ENCODE peak calls at places on chromosomes 4 and X, in ten cellular contexts. X is upper lobe of left lung, B is tibial nerve, P is HepG2, M is H1, N is ovary, G is sigmoid colon, A is GM12878, D is A549, U is SK-N-SH. I is an unnamed sample.

GRCh38 chrX:67917412-67918010 is 373.7 kb downstream of the AR start:
- DNase-seq in X (no peak), B (no peak), P (no peak), M (no peak), N (no peak), G (no peak), A (no peak), D (no peak), U (no peak), I (no peak)

GRCh38 chr4:37389967-37390580 is 145.5 kb downstream of the NWD2 start:
- DNase-seq in X (no peak), B (no peak), P (peak; percentile 48), M (no peak), N (no peak), G (no peak), A (no peak), D (peak; percentile 2), U (peak; percentile 16), I (peak; percentile 31)

GRCh38 chr4:168319486-168320019 is 1.0 kb upstream of the DDX60 start:
- DNase-seq in X (no peak), B (no peak), P (no peak), M (no peak), N (no peak), G (no peak), A (no peak), D (no peak), U (no peak), I (no peak)

GRCh38 chrX:129979207-129979920 is 3.1 kb upstream of the BCORL1 start:
- DNase-seq in X (no peak), B (no peak), P (no peak), M (peak; percentile 49), N (peak; percentile 35), G (peak; percentile 66), A (no peak), D (no peak), U (no peak), I (peak; percentile 11)

GRCh38 chr4:173509031-173510001 is 20.7 kb downstream of the HAND2 start:
- DNase-seq in X (no peak), B (no peak), P (no peak), M (peak; percentile 65), N (peak; percentile 69), G (peak; percentile 87), A (no peak), D (no peak), U (peak; percentile 58), I (no peak)

GRCh38 chr4:108473163-108473720 is 147.1 kb upstream of the RPL34 start:
- DNase-seq in X (no peak), B (no peak), P (no peak), M (no peak), N (no peak), G (no peak), A (no peak), D (no peak), U (peak; percentile 32), I (no peak)

GRCh38 chr4:2785613-2786012 is 7.3 kb upstream of the SH3BP2 start:
- DNase-seq in X (peak; percentile 32), B (peak; percentile 4), P (no peak), M (no peak), N (no peak), G (peak; percentile 50), A (peak; percentile 48), D (no peak), U (no peak), I (no peak)

GRCh38 chr4:159107203-159107921 is 4.5 kb downstream of the RAPGEF2 start:
- DNase-seq in X (no peak), B (no peak), P (no peak), M (no peak), N (no peak), G (no peak), A (no peak), D (no peak), U (no peak), I (no peak)

GRCh38 chr4:107780665-107781064 is 44.1 kb upstream of the SGMS2 start:
- DNase-seq in X (no peak), B (no peak), P (no peak), M (no peak), N (no peak), G (no peak), A (no peak), D (no peak), U (no peak), I (no peak)

GRCh38 chr4:1008840-1009646 is 2.4 kb upstream of the FGFRL1 start:
- DNase-seq in X (no peak), B (no peak), P (no peak), M (no peak), N (peak; percentile 75), G (peak; percentile 79), A (no peak), D (no peak), U (no peak), I (peak; percentile 53)

DNA sequence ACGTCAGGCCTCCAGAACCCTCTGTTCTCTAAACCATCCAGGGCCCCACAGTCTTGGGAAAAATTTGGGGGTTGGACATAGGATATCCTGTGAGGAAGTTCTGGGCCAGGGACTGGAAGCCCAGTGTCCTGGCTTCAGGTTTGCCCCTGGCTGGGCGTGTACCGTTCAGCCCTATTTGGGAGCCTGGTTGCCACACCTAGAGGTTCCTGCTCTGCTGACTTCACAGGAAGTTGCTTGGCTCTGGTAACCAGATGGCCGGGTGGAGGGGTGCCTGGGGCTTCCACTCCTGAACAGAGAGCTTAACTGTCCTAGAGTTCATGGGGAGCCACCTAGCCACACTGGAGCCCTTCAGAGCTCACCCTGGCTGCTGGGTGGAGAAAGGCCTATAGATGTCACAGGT is 1.1 kb downstream of the TAFAZZIN start:
- DNase-seq in X (peak; percentile 65), B (no peak), P (no peak), M (no peak), N (no peak), G (no peak), A (no peak), D (no peak), U (peak; percentile 57), I (peak; percentile 54)
- TF ChIP-seq EP300 in X (no peak), B (no peak), P (no peak), M (no peak), N (no peak), G (no peak), A (no peak), D (no peak), U (no peak), I (no peak)

DNA sequence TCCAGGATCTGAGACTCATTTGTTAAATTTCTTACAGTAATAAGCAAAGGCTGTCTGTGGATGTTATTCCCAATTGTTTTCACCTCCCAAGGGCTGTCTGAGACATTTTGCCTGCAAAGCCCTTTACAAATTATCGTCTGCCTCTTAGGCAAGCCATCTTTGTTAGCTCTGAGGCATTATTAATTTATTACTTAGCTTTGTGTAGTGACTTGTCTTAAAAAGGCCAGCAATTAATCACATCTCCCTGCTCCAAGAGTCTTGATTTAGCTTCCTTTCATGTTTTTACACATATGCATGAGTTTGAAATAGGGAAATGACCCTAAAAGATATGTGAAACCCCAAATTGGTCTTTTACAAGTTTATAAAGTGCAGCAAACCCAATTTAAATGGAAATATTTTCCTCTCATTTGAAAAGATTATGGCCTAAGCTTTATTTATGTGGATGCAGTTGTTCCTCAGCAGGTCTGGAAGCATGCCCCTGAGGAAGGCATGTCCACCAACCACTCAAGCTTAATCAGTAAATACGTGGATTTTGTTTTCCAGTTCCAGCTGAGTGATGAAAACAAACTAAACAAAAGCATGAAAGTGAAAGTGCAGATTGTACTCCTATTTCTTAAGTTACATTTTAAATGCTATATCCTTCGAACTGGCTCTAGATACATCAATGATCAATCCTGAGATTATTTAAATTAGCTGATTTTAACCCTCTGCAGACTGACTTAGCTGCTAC is 173.6 kb upstream of the LNX1 start:
- DNase-seq in X (no peak), B (no peak), P (no peak), M (no peak), N (no peak), G (no peak), A (no peak), D (no peak), U (no peak), I (no peak)
- H3K27ac ChIP-seq in X (no peak overlapping the region), B (no peak overlapping the region), P (no peak overlapping the region), M (no peak overlapping the region), N (no peak overlapping the region), G (peak overlapping the region; percentile 50), A (no peak overlapping the region), D (no peak overlapping the region), U (peak overlapping the region; percentile 73), I (no peak overlapping the region)

GRCh38 chr4:184733654-184734524 is at the start of gene CENPU:
- DNase-seq in X (peak; percentile 95), B (peak; percentile 83), P (peak; percentile 97), M (peak; percentile 99), N (peak; percentile 95), G (peak; percentile 97), A (peak; percentile 94), D (peak; percentile 91), U (peak; percentile 99), I (peak; percentile 97)

GRCh38 chr4:184731056-184731455 is 2.8 kb downstream of the CENPU start:
- DNase-seq in X (no peak), B (no peak), P (no peak), M (no peak), N (no peak), G (no peak), A (no peak), D (no peak), U (no peak), I (no peak)

GRCh38 chr4:184734758-184735157 is 862 bp upstream of the CENPU start:
- DNase-seq in X (no peak), B (no peak), P (no peak), M (no peak), N (no peak), G (no peak), A (no peak), D (no peak), U (no peak), I (no peak)

GRCh38 chr4:184728858-184729257 is 5.0 kb downstream of the CENPU start:
- DNase-seq in X (no peak), B (no peak), P (peak; percentile 61), M (no peak), N (no peak), G (no peak), A (no peak), D (no peak), U (no peak), I (no peak)

GRCh38 chr4:184732126-184732525 is 1.8 kb downstream of the CENPU start:
- DNase-seq in X (peak; percentile 75), B (no peak), P (no peak), M (no peak), N (no peak), G (no peak), A (no peak), D (no peak), U (no peak), I (no peak)
- H3K4me1 ChIP-seq in X (peaks cover 22% of the 10 kb centered on the region), B (peaks cover 5% of the 10 kb centered on the region), P (peaks cover 59% of the 10 kb centered on the region), M (peaks cover 3% of the 10 kb centered on the region), N (peaks cover 3% of the 10 kb centered on the region), G (peaks cover 17% of the 10 kb centered on the region), A (peaks cover 9% of the 10 kb centered on the region), D (peaks cover 3% of the 10 kb centered on the region), U (peaks cover 19% of the 10 kb centered on the region), I (peaks cover 11% of the 10 kb centered on the region)

DNA sequence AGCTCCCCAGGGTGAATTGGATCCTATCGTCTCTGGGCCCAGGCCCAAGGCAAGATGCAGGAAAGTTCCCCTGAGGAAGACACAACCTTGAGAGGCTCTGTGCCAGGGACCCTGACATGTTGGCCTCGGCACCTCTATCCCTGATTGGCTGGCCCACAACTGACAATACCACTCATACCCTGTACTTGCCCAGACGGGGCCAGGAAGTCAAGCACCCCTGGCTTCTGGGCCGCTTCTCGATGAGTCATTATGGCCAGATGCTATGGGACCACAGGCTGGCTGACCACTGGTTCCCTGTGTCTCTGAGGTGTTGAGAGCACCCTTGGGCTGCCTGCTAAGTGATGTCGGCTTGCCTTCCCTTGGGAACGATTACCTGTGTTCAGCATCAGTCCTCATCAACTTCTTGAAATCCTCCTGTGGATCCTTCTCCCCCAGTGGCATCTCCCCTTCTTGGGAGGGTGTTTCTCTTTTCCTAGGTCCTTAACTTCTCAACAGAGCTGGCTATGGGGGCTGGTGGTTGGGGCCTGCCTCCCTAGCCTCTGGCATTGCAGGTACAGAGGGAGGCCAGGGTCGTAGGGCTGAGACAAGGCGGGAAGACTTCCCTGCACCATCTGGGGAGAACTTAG is 54.5 kb upstream of the MAMLD1 start:
- DNase-seq in X (no peak), B (no peak), P (no peak), M (no peak), N (no peak), G (no peak), A (no peak), D (no peak), U (no peak), I (no peak)
- TF ChIP-seq EP300 in X (no peak), B (no peak), P (no peak), M (no peak), N (no peak), G (no peak), A (no peak), D (no peak), U (no peak), I (no peak)

I was measured in transverse colon.